ENCODE peak calls at places on chromosomes 3 and 15, in four cellular contexts. One of them, this sample, is unnamed.

GRCh38 chr3:65851827-65852226 is 186.9 kb downstream of the MAGI1 start:
- DNase-seq in nucleus accumbens: no peak
- DNase-seq in GM18507: no peak
- DNase-seq in activated T-helper 1 cell treated with anti-CD3 and anti-CD28 coated beads, Interleukin-12 subunit alpha, Interleukin-12 subunit beta, Interleukin-2, Interleukin-4 antibody, amounts not matched to agents 30 ng/mL and 10 ng/mL and 1 ng/mL, durations not matched to agents 14 hours and 24 hours and 36 hours: no peak
- DNase-seq in this sample: no peak

GRCh38 chr3:55177749-55178148 is 249.9 kb upstream of the LRTM1 start:
- DNase-seq in nucleus accumbens: no peak
- DNase-seq in GM18507: no peak
- DNase-seq in activated T-helper 1 cell treated with anti-CD3 and anti-CD28 coated beads, Interleukin-12 subunit alpha, Interleukin-12 subunit beta, Interleukin-2, Interleukin-4 antibody, amounts not matched to agents 30 ng/mL and 10 ng/mL and 1 ng/mL, durations not matched to agents 14 hours and 24 hours and 36 hours: no peak
- DNase-seq in this sample: no peak

GRCh38 chr3:123799544-123800351 is 84.4 kb downstream of the MYLK start:
- DNase-seq in nucleus accumbens: no peak
- DNase-seq in GM18507: no peak
- DNase-seq in activated T-helper 1 cell treated with anti-CD3 and anti-CD28 coated beads, Interleukin-12 subunit alpha, Interleukin-12 subunit beta, Interleukin-2, Interleukin-4 antibody, amounts not matched to agents 30 ng/mL and 10 ng/mL and 1 ng/mL, durations not matched to agents 14 hours and 24 hours and 36 hours: no peak
- DNase-seq in this sample: no peak

GRCh38 chr15:57735406-57735805 is 28.9 kb downstream of the POLR2M start:
- DNase-seq in nucleus accumbens: no peak
- DNase-seq in GM18507: no peak
- DNase-seq in activated T-helper 1 cell treated with anti-CD3 and anti-CD28 coated beads, Interleukin-12 subunit alpha, Interleukin-12 subunit beta, Interleukin-2, Interleukin-4 antibody, amounts not matched to agents 30 ng/mL and 10 ng/mL and 1 ng/mL, durations not matched to agents 14 hours and 24 hours and 36 hours: no peak
- DNase-seq in this sample: no peak

GRCh38 chr3:197466586-197467399 is 89.0 kb downstream of the BDH1 start:
- DNase-seq in nucleus accumbens: peak
- DNase-seq in GM18507: no peak
- DNase-seq in activated T-helper 1 cell treated with anti-CD3 and anti-CD28 coated beads, Interleukin-12 subunit alpha, Interleukin-12 subunit beta, Interleukin-2, Interleukin-4 antibody, amounts not matched to agents 30 ng/mL and 10 ng/mL and 1 ng/mL, durations not matched to agents 14 hours and 24 hours and 36 hours: no peak
- DNase-seq in this sample: no peak

GRCh38 chr15:80059786-80060489 is 462 bp downstream of the ZFAND6 start:
- DNase-seq in nucleus accumbens: no peak
- DNase-seq in GM18507: peak
- DNase-seq in activated T-helper 1 cell treated with anti-CD3 and anti-CD28 coated beads, Interleukin-12 subunit alpha, Interleukin-12 subunit beta, Interleukin-2, Interleukin-4 antibody, amounts not matched to agents 30 ng/mL and 10 ng/mL and 1 ng/mL, durations not matched to agents 14 hours and 24 hours and 36 hours: no peak
- DNase-seq in this sample: peak

GRCh38 chr3:851098-851790 is 241.6 kb upstream of the CNTN6 start:
- DNase-seq in nucleus accumbens: no peak
- DNase-seq in GM18507: no peak
- DNase-seq in activated T-helper 1 cell treated with anti-CD3 and anti-CD28 coated beads, Interleukin-12 subunit alpha, Interleukin-12 subunit beta, Interleukin-2, Interleukin-4 antibody, amounts not matched to agents 30 ng/mL and 10 ng/mL and 1 ng/mL, durations not matched to agents 14 hours and 24 hours and 36 hours: no peak
- DNase-seq in this sample: no peak

GRCh38 chr3:45601156-45601555 is 6.6 kb downstream of the LIMD1 start:
- DNase-seq in nucleus accumbens: no peak
- DNase-seq in GM18507: no peak
- DNase-seq in activated T-helper 1 cell treated with anti-CD3 and anti-CD28 coated beads, Interleukin-12 subunit alpha, Interleukin-12 subunit beta, Interleukin-2, Interleukin-4 antibody, amounts not matched to agents 30 ng/mL and 10 ng/mL and 1 ng/mL, durations not matched to agents 14 hours and 24 hours and 36 hours: no peak
- DNase-seq in this sample: no peak

GRCh38 chr3:106403746-106404145 is 534.9 kb upstream of the CBLB start:
- DNase-seq in nucleus accumbens: no peak
- DNase-seq in GM18507: no peak
- DNase-seq in activated T-helper 1 cell treated with anti-CD3 and anti-CD28 coated beads, Interleukin-12 subunit alpha, Interleukin-12 subunit beta, Interleukin-2, Interleukin-4 antibody, amounts not matched to agents 30 ng/mL and 10 ng/mL and 1 ng/mL, durations not matched to agents 14 hours and 24 hours and 36 hours: no peak
- DNase-seq in this sample: no peak

GRCh38 chr3:120561251-120562045 is 34.7 kb upstream of the NDUFB4 start:
- DNase-seq in nucleus accumbens: peak
- DNase-seq in GM18507: no peak
- DNase-seq in activated T-helper 1 cell treated with anti-CD3 and anti-CD28 coated beads, Interleukin-12 subunit alpha, Interleukin-12 subunit beta, Interleukin-2, Interleukin-4 antibody, amounts not matched to agents 30 ng/mL and 10 ng/mL and 1 ng/mL, durations not matched to agents 14 hours and 24 hours and 36 hours: peak
- DNase-seq in this sample: peak

GRCh38 chr3:8650583-8651416 is 6.2 kb upstream of the SSUH2 start:
- DNase-seq in nucleus accumbens: no peak
- DNase-seq in GM18507: no peak
- DNase-seq in activated T-helper 1 cell treated with anti-CD3 and anti-CD28 coated beads, Interleukin-12 subunit alpha, Interleukin-12 subunit beta, Interleukin-2, Interleukin-4 antibody, amounts not matched to agents 30 ng/mL and 10 ng/mL and 1 ng/mL, durations not matched to agents 14 hours and 24 hours and 36 hours: no peak
- DNase-seq in this sample: no peak

GRCh38 chr15:52261498-52262242 is 33.9 kb downstream of the MYO5C start:
- DNase-seq in nucleus accumbens: no peak
- DNase-seq in GM18507: peak
- DNase-seq in activated T-helper 1 cell treated with anti-CD3 and anti-CD28 coated beads, Interleukin-12 subunit alpha, Interleukin-12 subunit beta, Interleukin-2, Interleukin-4 antibody, amounts not matched to agents 30 ng/mL and 10 ng/mL and 1 ng/mL, durations not matched to agents 14 hours and 24 hours and 36 hours: peak
- DNase-seq in this sample: no peak

GRCh38 chr3:193827039-193827669 is 234.1 kb downstream of the OPA1 start:
- DNase-seq in nucleus accumbens: no peak
- DNase-seq in GM18507: no peak
- DNase-seq in activated T-helper 1 cell treated with anti-CD3 and anti-CD28 coated beads, Interleukin-12 subunit alpha, Interleukin-12 subunit beta, Interleukin-2, Interleukin-4 antibody, amounts not matched to agents 30 ng/mL and 10 ng/mL and 1 ng/mL, durations not matched to agents 14 hours and 24 hours and 36 hours: no peak
- DNase-seq in this sample: no peak

GRCh38 chr3:184506579-184506978 is 55.0 kb upstream of the EPHB3 start:
- DNase-seq in nucleus accumbens: no peak
- DNase-seq in GM18507: no peak
- DNase-seq in activated T-helper 1 cell treated with anti-CD3 and anti-CD28 coated beads, Interleukin-12 subunit alpha, Interleukin-12 subunit beta, Interleukin-2, Interleukin-4 antibody, amounts not matched to agents 30 ng/mL and 10 ng/mL and 1 ng/mL, durations not matched to agents 14 hours and 24 hours and 36 hours: no peak
- DNase-seq in this sample: no peak

GRCh38 chr3:125163739-125164601 is 48.6 kb downstream of the SLC12A8 start:
- DNase-seq in nucleus accumbens: no peak
- DNase-seq in GM18507: no peak
- DNase-seq in activated T-helper 1 cell treated with anti-CD3 and anti-CD28 coated beads, Interleukin-12 subunit alpha, Interleukin-12 subunit beta, Interleukin-2, Interleukin-4 antibody, amounts not matched to agents 30 ng/mL and 10 ng/mL and 1 ng/mL, durations not matched to agents 14 hours and 24 hours and 36 hours: no peak
- DNase-seq in this sample: peak

GRCh38 chr3:188403404-188403803 is 249.4 kb downstream of the LPP start:
- DNase-seq in nucleus accumbens: no peak
- DNase-seq in GM18507: no peak
- DNase-seq in activated T-helper 1 cell treated with anti-CD3 and anti-CD28 coated beads, Interleukin-12 subunit alpha, Interleukin-12 subunit beta, Interleukin-2, Interleukin-4 antibody, amounts not matched to agents 30 ng/mL and 10 ng/mL and 1 ng/mL, durations not matched to agents 14 hours and 24 hours and 36 hours: no peak
- DNase-seq in this sample: no peak

GRCh38 chr15:75532413-75533250 is 46.5 kb downstream of the PTPN9 start:
- DNase-seq in nucleus accumbens: no peak
- DNase-seq in GM18507: no peak
- DNase-seq in activated T-helper 1 cell treated with anti-CD3 and anti-CD28 coated beads, Interleukin-12 subunit alpha, Interleukin-12 subunit beta, Interleukin-2, Interleukin-4 antibody, amounts not matched to agents 30 ng/mL and 10 ng/mL and 1 ng/mL, durations not matched to agents 14 hours and 24 hours and 36 hours: no peak
- DNase-seq in this sample: peak

GRCh38 chr3:125401402-125401801 is 26.3 kb upstream of the ZNF148 start:
- DNase-seq in nucleus accumbens: no peak
- DNase-seq in GM18507: no peak
- DNase-seq in activated T-helper 1 cell treated with anti-CD3 and anti-CD28 coated beads, Interleukin-12 subunit alpha, Interleukin-12 subunit beta, Interleukin-2, Interleukin-4 antibody, amounts not matched to agents 30 ng/mL and 10 ng/mL and 1 ng/mL, durations not matched to agents 14 hours and 24 hours and 36 hours: no peak
- DNase-seq in this sample: no peak

GRCh38 chr3:150462108-150462507 is 54.0 kb downstream of the TSC22D2 start:
- DNase-seq in nucleus accumbens: no peak
- DNase-seq in GM18507: no peak
- DNase-seq in activated T-helper 1 cell treated with anti-CD3 and anti-CD28 coated beads, Interleukin-12 subunit alpha, Interleukin-12 subunit beta, Interleukin-2, Interleukin-4 antibody, amounts not matched to agents 30 ng/mL and 10 ng/mL and 1 ng/mL, durations not matched to agents 14 hours and 24 hours and 36 hours: no peak
- DNase-seq in this sample: peak

GRCh38 chr15:40770147-40770721 is 454 bp downstream of the C15orf62 start:
- DNase-seq in nucleus accumbens: no peak
- DNase-seq in GM18507: no peak
- DNase-seq in activated T-helper 1 cell treated with anti-CD3 and anti-CD28 coated beads, Interleukin-12 subunit alpha, Interleukin-12 subunit beta, Interleukin-2, Interleukin-4 antibody, amounts not matched to agents 30 ng/mL and 10 ng/mL and 1 ng/mL, durations not matched to agents 14 hours and 24 hours and 36 hours: no peak
- DNase-seq in this sample: no peak

GRCh38 chr3:57910988-57911387 is 97.2 kb upstream of the FLNB start:
- DNase-seq in nucleus accumbens: no peak
- DNase-seq in GM18507: no peak
- DNase-seq in activated T-helper 1 cell treated with anti-CD3 and anti-CD28 coated beads, Interleukin-12 subunit alpha, Interleukin-12 subunit beta, Interleukin-2, Interleukin-4 antibody, amounts not matched to agents 30 ng/mL and 10 ng/mL and 1 ng/mL, durations not matched to agents 14 hours and 24 hours and 36 hours: no peak
- DNase-seq in this sample: peak

GRCh38 chr3:127492426-127492825 is 98.1 kb downstream of the TPRA1 start:
- DNase-seq in nucleus accumbens: no peak
- DNase-seq in GM18507: no peak
- DNase-seq in activated T-helper 1 cell treated with anti-CD3 and anti-CD28 coated beads, Interleukin-12 subunit alpha, Interleukin-12 subunit beta, Interleukin-2, Interleukin-4 antibody, amounts not matched to agents 30 ng/mL and 10 ng/mL and 1 ng/mL, durations not matched to agents 14 hours and 24 hours and 36 hours: no peak
- DNase-seq in this sample: no peak

GRCh38 chr3:194720048-194720447 is 34.4 kb downstream of the FAM43A start:
- DNase-seq in nucleus accumbens: no peak
- DNase-seq in GM18507: no peak
- DNase-seq in activated T-helper 1 cell treated with anti-CD3 and anti-CD28 coated beads, Interleukin-12 subunit alpha, Interleukin-12 subunit beta, Interleukin-2, Interleukin-4 antibody, amounts not matched to agents 30 ng/mL and 10 ng/mL and 1 ng/mL, durations not matched to agents 14 hours and 24 hours and 36 hours: no peak
- DNase-seq in this sample: no peak

GRCh38 chr3:39184968-39185285 is 7.5 kb downstream of the XIRP1 start:
- DNase-seq in nucleus accumbens: no peak
- DNase-seq in GM18507: no peak
- DNase-seq in activated T-helper 1 cell treated with anti-CD3 and anti-CD28 coated beads, Interleukin-12 subunit alpha, Interleukin-12 subunit beta, Interleukin-2, Interleukin-4 antibody, amounts not matched to agents 30 ng/mL and 10 ng/mL and 1 ng/mL, durations not matched to agents 14 hours and 24 hours and 36 hours: no peak
- DNase-seq in this sample: no peak

GRCh38 chr15:75942464-75942863 is 38.8 kb downstream of the FBXO22 start:
- DNase-seq in nucleus accumbens: no peak
- DNase-seq in GM18507: no peak
- DNase-seq in activated T-helper 1 cell treated with anti-CD3 and anti-CD28 coated beads, Interleukin-12 subunit alpha, Interleukin-12 subunit beta, Interleukin-2, Interleukin-4 antibody, amounts not matched to agents 30 ng/mL and 10 ng/mL and 1 ng/mL, durations not matched to agents 14 hours and 24 hours and 36 hours: no peak
- DNase-seq in this sample: no peak

GRCh38 chr3:126865736-126866135 is 117.2 kb upstream of the PLXNA1 start:
- DNase-seq in nucleus accumbens: no peak
- DNase-seq in GM18507: no peak
- DNase-seq in activated T-helper 1 cell treated with anti-CD3 and anti-CD28 coated beads, Interleukin-12 subunit alpha, Interleukin-12 subunit beta, Interleukin-2, Interleukin-4 antibody, amounts not matched to agents 30 ng/mL and 10 ng/mL and 1 ng/mL, durations not matched to agents 14 hours and 24 hours and 36 hours: no peak
- DNase-seq in this sample: no peak

GRCh38 chr3:59816312-59816711 is 766.5 kb upstream of the CFAP20DC start:
- DNase-seq in nucleus accumbens: no peak
- DNase-seq in GM18507: no peak
- DNase-seq in activated T-helper 1 cell treated with anti-CD3 and anti-CD28 coated beads, Interleukin-12 subunit alpha, Interleukin-12 subunit beta, Interleukin-2, Interleukin-4 antibody, amounts not matched to agents 30 ng/mL and 10 ng/mL and 1 ng/mL, durations not matched to agents 14 hours and 24 hours and 36 hours: no peak
- DNase-seq in this sample: no peak

GRCh38 chr15:50450678-50451077 is 26.5 kb downstream of the USP8 start:
- DNase-seq in nucleus accumbens: no peak
- DNase-seq in GM18507: no peak
- DNase-seq in activated T-helper 1 cell treated with anti-CD3 and anti-CD28 coated beads, Interleukin-12 subunit alpha, Interleukin-12 subunit beta, Interleukin-2, Interleukin-4 antibody, amounts not matched to agents 30 ng/mL and 10 ng/mL and 1 ng/mL, durations not matched to agents 14 hours and 24 hours and 36 hours: no peak
- DNase-seq in this sample: no peak